ENCODE peak calls at places on chromosomes 12 and 14, in seven cellular contexts. M is activated CD8-positive, alpha-beta memory T cell treated with anti-CD3 and anti-CD28 coated beads for 24 hours; W is AG08395; C is MM.1S; X is GOT3; E is glomerular endothelial cell; H is HTR-8/SVneo. P is an unnamed sample.

GRCh38 chr12:92535961-92536360 is 166.8 kb upstream of the PLEKHG7 start:
- DNase-seq in M (no peak), W (no peak), C (no peak), X (no peak), E (no peak), H (no peak), P (no peak)

GRCh38 chr12:120849765-120850164 is 54.4 kb downstream of the SPPL3 start:
- DNase-seq in M (no peak), W (peak), C (no peak), X (no peak), E (peak), H (peak), P (no peak)

GRCh38 chr12:113298861-113299545 is 35.9 kb downstream of the SLC8B1 start:
- DNase-seq in M (no peak), W (peak), C (no peak), X (no peak), E (no peak), H (no peak), P (no peak)

GRCh38 chr14:32559595-32559994 is 230.5 kb downstream of the AKAP6 start:
- DNase-seq in M (no peak), W (no peak), C (no peak), X (no peak), E (no peak), H (no peak), P (no peak)

GRCh38 chr14:87995500-87996275 is 2.7 kb upstream of the GALC start:
- DNase-seq in M (no peak), W (no peak), C (no peak), X (no peak), E (no peak), H (no peak), P (no peak)

GRCh38 chr14:88986146-88986841 is 161.8 kb downstream of the TTC8 start:
- DNase-seq in M (no peak), W (peak), C (no peak), X (no peak), E (no peak), H (peak), P (no peak)

GRCh38 chr14:100586520-100587247 is 533 bp downstream of the BEGAIN start:
- DNase-seq in M (peak), W (no peak), C (no peak), X (no peak), E (no peak), H (peak), P (no peak)

GRCh38 chr12:5026342-5026938 is 17.2 kb upstream of the KCNA5 start:
- DNase-seq in M (no peak), W (no peak), C (no peak), X (no peak), E (no peak), H (no peak), P (no peak)

GRCh38 chr12:47095446-47096236 is 15.9 kb upstream of the AMIGO2 start:
- DNase-seq in M (no peak), W (peak), C (no peak), X (no peak), E (no peak), H (peak), P (no peak)

GRCh38 chr14:76312821-76313220 is 63.1 kb upstream of the ESRRB start:
- DNase-seq in M (no peak), W (no peak), C (no peak), X (no peak), E (no peak), H (no peak), P (no peak)

GRCh38 chr12:2120982-2121758 is 68.4 kb downstream of the CACNA1C start:
- DNase-seq in M (no peak), W (no peak), C (no peak), X (no peak), E (no peak), H (no peak), P (no peak)

GRCh38 chr12:123335490-123335889 is 29.2 kb downstream of the SBNO1 start:
- DNase-seq in M (no peak), W (no peak), C (no peak), X (no peak), E (no peak), H (no peak), P (no peak)

GRCh38 chr14:53391631-53392030 is 238.5 kb upstream of the DDHD1 start:
- DNase-seq in M (no peak), W (peak), C (no peak), X (no peak), E (no peak), H (peak), P (no peak)

GRCh38 chr14:94048676-94049624 is 22.8 kb downstream of the OTUB2 start:
- DNase-seq in M (peak), W (no peak), C (no peak), X (no peak), E (no peak), H (no peak), P (no peak)

GRCh38 chr14:74938873-74939495 is 15.9 kb upstream of the RPS6KL1 start:
- DNase-seq in M (no peak), W (no peak), C (no peak), X (no peak), E (no peak), H (no peak), P (no peak)

GRCh38 chr12:76591461-76591860 is 31.9 kb upstream of the OSBPL8 start:
- DNase-seq in M (no peak), W (peak), C (no peak), X (no peak), E (no peak), H (no peak), P (no peak)

GRCh38 chr12:103712191-103712590 is 125.1 kb downstream of the STAB2 start:
- DNase-seq in M (no peak), W (no peak), C (no peak), X (no peak), E (no peak), H (no peak), P (no peak)

GRCh38 chr14:22598099-22598895 is at the start of gene ABHD4:
- DNase-seq in M (peak), W (peak), C (peak), X (no peak), E (no peak), H (peak), P (peak)

GRCh38 chr14:62743569-62743968 is 301.7 kb downstream of the KCNH5 start:
- DNase-seq in M (no peak), W (no peak), C (no peak), X (no peak), E (no peak), H (no peak), P (no peak)

GRCh38 chr12:102993537-102993936 is 36.1 kb downstream of the ASCL1 start:
- DNase-seq in M (no peak), W (no peak), C (no peak), X (no peak), E (no peak), H (no peak), P (no peak)